ENCODE peak calls at places on chromosomes 13 and 19, in four cellular contexts. C is Peyer's patch; J is left lung; S is CD8-positive, alpha-beta memory T cell. L is an unnamed sample.

GRCh38 chr13:44819245-44819644 is 170.0 kb downstream of the NUFIP1 start:
- DNase-seq in C (no peak), J (no peak), S (no peak), L (no peak)

GRCh38 chr13:84563611-84564010 is 681.3 kb upstream of the SLITRK1 start:
- DNase-seq in C (no peak), J (no peak), S (no peak), L (no peak)

GRCh38 chr13:73228546-73228945 is 169.7 kb downstream of the KLF5 start:
- DNase-seq in C (no peak), J (no peak), S (no peak), L (no peak)

GRCh38 chr19:42327381-42327780 is 1.9 kb downstream of the MEGF8 start:
- DNase-seq in C (no peak), J (no peak), S (no peak), L (no peak)

GRCh38 chr19:46515879-46516350 is 20.2 kb upstream of the PNMA8B start:
- DNase-seq in C (no peak), J (no peak), S (no peak), L (no peak)

GRCh38 chr19:43532571-43532961 is 422 bp upstream of the ZNF575 start:
- DNase-seq in C (no peak), J (peak; percentile 79), S (no peak), L (peak; percentile 76)

GRCh38 chr13:39688699-39689405 is 33.4 kb downstream of the COG6 start:
- DNase-seq in C (no peak), J (no peak), S (no peak), L (no peak)

GRCh38 chr19:10270180-10270615 is 722 bp upstream of the ICAM1 start:
- DNase-seq in C (peak; percentile 94), J (peak; percentile 98), S (peak; percentile 64), L (peak; percentile 92)

GRCh38 chr13:97116754-97117153 is 105.4 kb upstream of the MBNL2 start:
- DNase-seq in C (no peak), J (no peak), S (no peak), L (no peak)

GRCh38 chr13:41981961-41982723 is 21.2 kb upstream of the VWA8 start:
- DNase-seq in C (no peak), J (no peak), S (no peak), L (no peak)

GRCh38 chr13:46668906-46669525 is 116.0 kb downstream of the LRCH1 start:
- DNase-seq in C (no peak), J (no peak), S (no peak), L (no peak)

GRCh38 chr13:33388254-33388998 is 102.9 kb upstream of the STARD13 start:
- DNase-seq in C (no peak), J (no peak), S (no peak), L (no peak)

GRCh38 chr19:29524912-29525870 is 603 bp upstream of the VSTM2B start:
- DNase-seq in C (no peak), J (no peak), S (no peak), L (no peak)

GRCh38 chr13:26707122-26708006 is 53.2 kb downstream of the GPR12 start:
- DNase-seq in C (no peak), J (no peak), S (no peak), L (no peak)

GRCh38 chr13:42991892-42992584 is at the start of gene EPSTI1:
- DNase-seq in C (peak; percentile 92), J (peak; percentile 89), S (peak; percentile 53), L (peak; percentile 81)

GRCh38 chr13:30872195-30872594 is 33.9 kb upstream of the MEDAG start:
- DNase-seq in C (no peak), J (peak; percentile 62), S (no peak), L (peak; percentile 76)

GRCh38 chr19:35160629-35161433 is 6.3 kb downstream of the FXYD5 start:
- DNase-seq in C (no peak), J (no peak), S (no peak), L (no peak)

GRCh38 chr19:58552655-58553054 is 2.2 kb downstream of the CHMP2A start:
- DNase-seq in C (no peak), J (no peak), S (no peak), L (no peak)

GRCh38 chr13:67230774-67231480 is 791 bp upstream of the PCDH9 start:
- DNase-seq in C (peak; percentile 61), J (peak; percentile 89), S (no peak), L (peak; percentile 67)

GRCh38 chr19:51711702-51712101 is 12.1 kb downstream of the HAS1 start:
- DNase-seq in C (no peak), J (no peak), S (no peak), L (no peak)

GRCh38 chr13:48969685-48970084 is 6.0 kb upstream of the FNDC3A start:
- DNase-seq in C (no peak), J (no peak), S (no peak), L (no peak)

GRCh38 chr13:45195421-45195820 is 5.4 kb downstream of the KCTD4 start:
- DNase-seq in C (no peak), J (no peak), S (no peak), L (no peak)

DNA sequence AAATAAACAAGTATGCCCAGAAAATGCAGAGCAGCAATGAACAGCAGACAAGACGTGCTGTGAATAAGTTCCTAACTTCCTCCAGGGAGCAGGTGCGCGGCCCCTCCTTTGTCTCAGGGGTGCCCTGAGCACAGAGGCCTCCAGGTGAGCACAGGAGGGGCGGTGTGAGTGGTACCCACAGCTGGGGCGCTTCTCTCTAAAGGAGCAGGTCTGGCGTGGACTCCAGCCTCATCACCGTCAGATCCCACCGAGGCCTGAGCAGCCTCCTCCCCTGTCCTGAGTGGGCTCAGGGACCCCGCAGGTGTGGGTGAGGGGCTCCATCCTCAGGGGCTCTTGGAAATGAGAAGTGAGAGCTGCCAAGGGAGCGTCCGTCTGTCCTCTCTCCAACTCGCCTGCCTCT is 3.2 kb downstream of the LILRA5 start:
- DNase-seq in C (no peak), J (peak; percentile 62), S (no peak), L (no peak)
- H3K4me3 ChIP-seq in C (no peak overlapping the region), J (no peak overlapping the region), S (no peak overlapping the region), L (no peak overlapping the region)

GRCh38 chr19:2618611-2619010 is 83.9 kb downstream of the GNG7 start:
- DNase-seq in C (peak; percentile 87), J (peak; percentile 93), S (peak; percentile 42), L (peak; percentile 95)
- H3K27ac ChIP-seq in C (no peak overlapping the region), J (peak overlapping the region; percentile 53), S (no peak overlapping the region), L (no peak overlapping the region)

DNA sequence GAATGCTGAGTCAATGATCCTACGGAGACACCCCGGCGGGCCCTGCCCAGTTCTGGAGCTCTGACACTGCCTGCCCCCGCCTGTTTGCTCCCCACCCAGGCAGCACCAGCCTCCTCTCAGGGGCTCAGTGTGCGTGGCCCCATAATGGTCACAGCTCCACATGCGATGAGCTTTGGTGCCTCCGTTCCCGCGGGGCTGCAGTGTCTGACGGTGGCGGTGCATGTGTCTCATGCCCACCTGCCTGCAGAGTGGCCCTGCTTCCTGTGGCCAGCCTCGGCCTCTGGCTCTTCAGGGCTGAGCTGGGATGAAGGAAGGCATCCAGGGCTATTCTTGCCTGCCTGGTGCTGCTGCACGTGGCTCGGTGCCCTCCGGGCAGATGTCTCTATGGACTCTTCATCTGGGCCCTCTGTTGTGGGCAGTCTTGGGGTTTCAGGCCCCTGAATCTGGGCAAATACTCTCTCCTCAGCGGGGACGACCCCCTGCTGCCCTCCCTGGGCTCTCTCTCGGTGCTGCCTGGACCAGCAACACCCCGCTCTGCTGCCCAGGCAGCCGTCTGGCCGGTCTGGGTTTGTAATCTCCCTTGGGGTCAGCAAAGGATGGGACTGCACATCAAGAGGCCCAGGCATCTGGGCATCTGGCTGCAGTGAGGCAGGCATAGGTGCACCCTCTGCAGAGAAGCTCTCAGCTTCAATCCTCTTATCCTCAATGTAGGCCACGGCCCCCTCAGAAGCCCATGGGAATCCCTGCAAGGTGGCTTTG is 19.3 kb upstream of the TMEM255B start:
- DNase-seq in C (no peak), J (peak; percentile 56), S (no peak), L (peak; percentile 34)
- H3K9me3 ChIP-seq in C (no peaks in the 10 kb centered on the region), J (no peaks in the 10 kb centered on the region), S (no peaks in the 10 kb centered on the region), L (no peaks in the 10 kb centered on the region)

GRCh38 chr13:20945952-20946383 is 43.4 kb upstream of the XPO4 start:
- DNase-seq in C (no peak), J (peak; percentile 80), S (no peak), L (peak; percentile 69)
- H3K4me3 ChIP-seq in C (peak overlapping the region; percentile 21), J (no peak overlapping the region), S (no peak overlapping the region), L (no peak overlapping the region)

DNA sequence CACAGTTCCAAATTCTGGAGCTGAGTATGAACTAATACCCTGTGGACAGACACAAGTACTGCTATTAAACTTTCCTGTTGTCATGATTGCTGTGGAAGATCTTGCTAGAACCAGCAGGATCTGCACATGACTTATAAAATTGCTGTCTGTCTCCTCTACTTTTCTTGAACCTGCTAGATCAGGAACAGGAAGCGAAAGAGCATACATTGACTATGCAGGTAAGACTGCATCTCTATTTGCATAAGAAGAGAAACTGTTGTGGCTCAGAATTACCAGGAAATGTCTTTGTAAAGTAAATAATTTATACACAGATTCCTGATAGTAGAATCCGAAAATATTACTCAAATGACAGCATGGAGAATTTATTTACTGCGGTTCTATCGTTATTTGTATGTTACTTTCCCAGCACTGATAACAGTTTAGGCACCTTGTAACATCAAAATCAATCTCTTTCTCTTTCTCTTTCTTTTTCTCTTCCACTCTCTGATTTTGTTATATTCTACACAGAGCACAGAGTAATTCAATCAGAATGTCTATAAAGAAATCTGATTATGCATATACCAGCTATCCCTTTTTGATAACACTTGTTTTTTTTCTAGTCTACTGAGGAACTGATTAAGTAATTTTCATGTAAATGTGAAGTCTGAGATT is 226.5 kb downstream of the MYO16 start:
- DNase-seq in C (no peak), J (no peak), S (no peak), L (no peak)
- H3K27ac ChIP-seq in C (no peak overlapping the region), J (no peak overlapping the region), S (no peak overlapping the region), L (no peak overlapping the region)